ENCODE peak calls at places on chromosomes 13 and 19, in six cellular contexts. One of them, this sample, is unnamed.

GRCh38 chr19:1066748-1067340 is at the start of gene ARHGAP45:
- DNase-seq in nephron progenitor cell: peak; percentile 54
- DNase-seq in choroid plexus epithelial cell: no peak
- DNase-seq in fibroblast of the aortic adventitia: no peak
- DNase-seq in endodermal cell: peak; percentile 78
- DNase-seq in suprapubic skin: no peak
- DNase-seq in this sample: no peak

GRCh38 chr13:78015782-78016181 is 97.2 kb upstream of the EDNRB start:
- DNase-seq in suprapubic skin: no peak
- DNase-seq in nephron progenitor cell: no peak
- DNase-seq in choroid plexus epithelial cell: no peak
- DNase-seq in fibroblast of the aortic adventitia: no peak
- DNase-seq in endodermal cell: no peak
- DNase-seq in this sample: no peak

GRCh38 chr19:19109601-19110000 is 28.7 kb downstream of the TMEM161A start:
- DNase-seq in suprapubic skin: no peak
- DNase-seq in choroid plexus epithelial cell: peak; percentile 28
- DNase-seq in endodermal cell: peak; percentile 40
- DNase-seq in fibroblast of the aortic adventitia: peak; percentile 40
- DNase-seq in nephron progenitor cell: no peak
- DNase-seq in this sample: peak; percentile 54

GRCh38 chr19:50652722-50653121 is 3.5 kb downstream of the C19orf81 start:
- DNase-seq in endodermal cell: no peak
- DNase-seq in suprapubic skin: no peak
- DNase-seq in choroid plexus epithelial cell: no peak
- DNase-seq in fibroblast of the aortic adventitia: no peak
- DNase-seq in nephron progenitor cell: no peak
- DNase-seq in this sample: no peak

GRCh38 chr13:39110518-39111097 is 72.4 kb downstream of the NHLRC3 start:
- DNase-seq in endodermal cell: no peak
- DNase-seq in choroid plexus epithelial cell: no peak
- DNase-seq in fibroblast of the aortic adventitia: no peak
- DNase-seq in suprapubic skin: no peak
- DNase-seq in nephron progenitor cell: no peak
- DNase-seq in this sample: no peak

GRCh38 chr19:19334063-19334988 is 13.7 kb downstream of the MAU2 start:
- DNase-seq in choroid plexus epithelial cell: no peak
- DNase-seq in nephron progenitor cell: no peak
- DNase-seq in suprapubic skin: no peak
- DNase-seq in endodermal cell: no peak
- DNase-seq in fibroblast of the aortic adventitia: no peak
- DNase-seq in this sample: no peak

GRCh38 chr13:101082441-101082840 is 333.9 kb downstream of the NALCN start:
- DNase-seq in choroid plexus epithelial cell: no peak
- DNase-seq in nephron progenitor cell: no peak
- DNase-seq in suprapubic skin: no peak
- DNase-seq in fibroblast of the aortic adventitia: no peak
- DNase-seq in endodermal cell: no peak
- DNase-seq in this sample: no peak

GRCh38 chr19:6211632-6212402 is 68.0 kb downstream of the MLLT1 start:
- DNase-seq in fibroblast of the aortic adventitia: no peak
- DNase-seq in suprapubic skin: no peak
- DNase-seq in choroid plexus epithelial cell: no peak
- DNase-seq in nephron progenitor cell: no peak
- DNase-seq in endodermal cell: no peak
- DNase-seq in this sample: no peak

GRCh38 chr19:50906217-50906616 is 5.0 kb downstream of the KLK4 start:
- DNase-seq in fibroblast of the aortic adventitia: peak; percentile 12
- DNase-seq in endodermal cell: peak; percentile 91
- DNase-seq in suprapubic skin: no peak
- DNase-seq in choroid plexus epithelial cell: peak; percentile 24
- DNase-seq in nephron progenitor cell: peak; percentile 73
- DNase-seq in this sample: no peak

GRCh38 chr13:91609353-91609752 is 210.9 kb downstream of the GPC5 start:
- DNase-seq in suprapubic skin: no peak
- DNase-seq in choroid plexus epithelial cell: peak; percentile 5
- DNase-seq in nephron progenitor cell: peak; percentile 5
- DNase-seq in endodermal cell: no peak
- DNase-seq in fibroblast of the aortic adventitia: peak; percentile 77
- DNase-seq in this sample: no peak

GRCh38 chr19:16325161-16325527 is 518 bp downstream of the KLF2 start:
- DNase-seq in choroid plexus epithelial cell: no peak
- DNase-seq in nephron progenitor cell: peak; percentile 60
- DNase-seq in suprapubic skin: no peak
- DNase-seq in endodermal cell: peak; percentile 81
- DNase-seq in fibroblast of the aortic adventitia: no peak
- DNase-seq in this sample: no peak

GRCh38 chr13:48181482-48182145 is 51.4 kb upstream of the ITM2B start:
- DNase-seq in endodermal cell: no peak
- DNase-seq in fibroblast of the aortic adventitia: no peak
- DNase-seq in nephron progenitor cell: no peak
- DNase-seq in choroid plexus epithelial cell: no peak
- DNase-seq in suprapubic skin: no peak
- DNase-seq in this sample: no peak

GRCh38 chr19:14555918-14556661 is 15.8 kb downstream of the NDUFB7 start:
- DNase-seq in suprapubic skin: no peak
- DNase-seq in endodermal cell: no peak
- DNase-seq in fibroblast of the aortic adventitia: no peak
- DNase-seq in choroid plexus epithelial cell: peak; percentile 43
- DNase-seq in nephron progenitor cell: no peak
- DNase-seq in this sample: no peak

GRCh38 chr13:74288361-74288911 is 154.2 kb upstream of the KLF12 start:
- DNase-seq in fibroblast of the aortic adventitia: no peak
- DNase-seq in suprapubic skin: no peak
- DNase-seq in choroid plexus epithelial cell: no peak
- DNase-seq in nephron progenitor cell: peak; percentile 9
- DNase-seq in endodermal cell: peak; percentile 59
- DNase-seq in this sample: no peak

GRCh38 chr13:56110751-56111150 is 1030.0 kb upstream of the PRR20A start:
- DNase-seq in choroid plexus epithelial cell: no peak
- DNase-seq in suprapubic skin: no peak
- DNase-seq in endodermal cell: no peak
- DNase-seq in fibroblast of the aortic adventitia: no peak
- DNase-seq in nephron progenitor cell: no peak
- DNase-seq in this sample: no peak

GRCh38 chr13:48547663-48548092 is 14.8 kb upstream of the RCBTB2 start:
- DNase-seq in endodermal cell: no peak
- DNase-seq in fibroblast of the aortic adventitia: no peak
- DNase-seq in nephron progenitor cell: no peak
- DNase-seq in choroid plexus epithelial cell: no peak
- DNase-seq in suprapubic skin: no peak
- DNase-seq in this sample: no peak

GRCh38 chr13:82291852-82292251 is 1590.4 kb downstream of the SLITRK1 start:
- DNase-seq in endodermal cell: no peak
- DNase-seq in suprapubic skin: no peak
- DNase-seq in choroid plexus epithelial cell: no peak
- DNase-seq in nephron progenitor cell: no peak
- DNase-seq in fibroblast of the aortic adventitia: no peak
- DNase-seq in this sample: no peak

GRCh38 chr19:19385900-19386339 is 19.6 kb upstream of the GATAD2A start:
- DNase-seq in nephron progenitor cell: peak; percentile 69
- DNase-seq in fibroblast of the aortic adventitia: no peak
- DNase-seq in choroid plexus epithelial cell: peak; percentile 41
- DNase-seq in endodermal cell: no peak
- DNase-seq in suprapubic skin: peak; percentile 81
- DNase-seq in this sample: no peak

GRCh38 chr13:68099616-68100015 is 869.5 kb upstream of the PCDH9 start:
- DNase-seq in nephron progenitor cell: no peak
- DNase-seq in suprapubic skin: no peak
- DNase-seq in endodermal cell: no peak
- DNase-seq in fibroblast of the aortic adventitia: peak; percentile 0
- DNase-seq in choroid plexus epithelial cell: peak; percentile 88
- DNase-seq in this sample: no peak

GRCh38 chr19:42596391-42597071 is 1.8 kb upstream of the CEACAM8 start:
- DNase-seq in endodermal cell: peak; percentile 84
- DNase-seq in choroid plexus epithelial cell: peak; percentile 22
- DNase-seq in nephron progenitor cell: peak; percentile 71
- DNase-seq in suprapubic skin: no peak
- DNase-seq in fibroblast of the aortic adventitia: peak; percentile 7
- DNase-seq in this sample: no peak

DNA sequence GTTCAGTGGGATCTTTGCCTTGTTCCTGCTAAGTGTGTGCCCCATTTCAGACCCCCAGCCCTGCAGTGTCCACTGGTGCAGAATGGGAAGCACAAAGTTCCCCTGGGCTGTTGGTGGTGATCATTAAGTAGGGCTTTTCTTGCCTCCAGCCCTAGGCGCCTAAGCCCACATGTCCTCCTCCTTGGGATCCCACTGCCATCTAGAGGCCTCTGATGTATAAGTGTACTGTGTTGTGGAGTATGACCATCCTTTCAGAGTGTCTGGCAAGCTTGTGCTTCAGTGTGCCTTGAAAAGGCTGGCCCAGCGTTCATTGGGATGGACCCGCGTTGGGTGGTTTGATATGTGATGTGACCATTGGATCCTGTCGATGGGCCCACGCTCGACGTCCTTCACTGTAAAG is 71.2 kb downstream of the WASF3 start:
- DNase-seq in nephron progenitor cell: no peak
- DNase-seq in suprapubic skin: no peak
- DNase-seq in fibroblast of the aortic adventitia: peak; percentile 51
- DNase-seq in choroid plexus epithelial cell: peak; percentile 76
- DNase-seq in endodermal cell: peak; percentile 64
- DNase-seq in this sample: no peak
- TF ChIP-seq CTCF in nephron progenitor cell: no peak
- TF ChIP-seq CTCF in suprapubic skin: no peak
- TF ChIP-seq CTCF in fibroblast of the aortic adventitia: peak; percentile 42
- TF ChIP-seq CTCF in choroid plexus epithelial cell: peak; percentile 63
- TF ChIP-seq CTCF in endodermal cell: peak; percentile 67
- TF ChIP-seq CTCF in this sample: no peak

DNA sequence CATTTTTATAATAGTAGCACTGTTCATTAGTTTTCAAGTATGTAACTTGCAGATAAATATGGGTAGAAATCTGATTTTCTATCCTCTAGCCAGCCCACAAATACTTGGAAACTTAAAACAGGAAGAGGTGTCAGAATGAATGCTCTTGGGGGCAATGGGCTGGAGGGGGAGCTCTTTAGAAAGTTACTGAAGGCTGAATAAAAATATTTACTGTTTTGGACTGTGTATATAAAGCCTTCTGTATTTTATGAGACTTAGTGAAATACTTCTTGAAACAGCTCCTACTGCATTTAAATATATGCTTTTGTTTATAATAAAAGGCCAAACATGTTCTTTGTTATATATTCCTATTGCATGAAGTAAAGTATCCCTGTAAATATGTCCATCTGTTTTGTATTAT is 138.8 kb downstream of the RGCC start:
- DNase-seq in fibroblast of the aortic adventitia: no peak
- DNase-seq in endodermal cell: no peak
- DNase-seq in nephron progenitor cell: no peak
- DNase-seq in choroid plexus epithelial cell: peak; percentile 65
- DNase-seq in suprapubic skin: no peak
- DNase-seq in this sample: no peak
- TF ChIP-seq CTCF in fibroblast of the aortic adventitia: peak; percentile 4
- TF ChIP-seq CTCF in endodermal cell: peak; percentile 34
- TF ChIP-seq CTCF in nephron progenitor cell: no peak
- TF ChIP-seq CTCF in choroid plexus epithelial cell: peak; percentile 48
- TF ChIP-seq CTCF in suprapubic skin: no peak
- TF ChIP-seq CTCF in this sample: no peak

DNA sequence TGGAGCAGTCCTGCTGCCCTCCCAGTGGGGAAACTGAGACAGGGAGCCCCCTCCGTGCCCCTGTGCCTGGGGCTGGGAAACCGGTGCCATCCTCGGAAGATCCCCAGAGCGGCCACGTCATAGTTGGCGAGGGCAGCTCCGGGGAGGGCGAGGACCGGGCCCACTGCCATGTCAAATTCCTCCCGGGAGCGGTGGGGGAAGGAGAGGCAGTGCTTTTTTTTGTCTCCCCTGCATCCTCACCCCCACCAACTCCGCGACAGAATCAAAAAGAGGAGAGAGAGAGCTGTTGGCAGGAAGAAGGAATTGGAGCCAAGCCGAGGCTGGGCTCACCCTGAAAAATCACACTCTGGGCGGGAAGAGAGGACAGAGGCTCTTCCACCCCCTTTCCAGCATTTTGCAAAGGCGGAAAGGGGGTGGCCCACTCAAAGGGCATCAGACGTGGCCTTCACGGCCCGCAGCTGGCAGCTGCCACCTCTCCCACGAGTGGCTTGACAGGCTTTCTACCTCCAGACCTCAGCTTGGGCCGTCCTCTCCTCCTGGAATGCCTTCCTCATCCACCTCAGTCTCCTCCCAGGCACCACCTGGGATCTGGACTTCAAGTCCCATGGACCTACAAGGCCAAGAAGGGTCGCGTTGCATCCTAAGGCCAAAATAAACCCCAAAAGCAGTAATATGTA is 19.6 kb upstream of the NFIC start:
- DNase-seq in choroid plexus epithelial cell: no peak
- DNase-seq in suprapubic skin: no peak
- DNase-seq in fibroblast of the aortic adventitia: peak; percentile 86
- DNase-seq in nephron progenitor cell: no peak
- DNase-seq in endodermal cell: peak; percentile 35
- DNase-seq in this sample: peak; percentile 93
- TF ChIP-seq CTCF in choroid plexus epithelial cell: no peak
- TF ChIP-seq CTCF in suprapubic skin: no peak
- TF ChIP-seq CTCF in fibroblast of the aortic adventitia: no peak
- TF ChIP-seq CTCF in nephron progenitor cell: no peak
- TF ChIP-seq CTCF in endodermal cell: no peak
- TF ChIP-seq CTCF in this sample: no peak

GRCh38 chr19:41159861-41160260 is 33.2 kb upstream of the CYP2S1 start:
- DNase-seq in choroid plexus epithelial cell: no peak
- DNase-seq in nephron progenitor cell: no peak
- DNase-seq in endodermal cell: no peak
- DNase-seq in suprapubic skin: no peak
- DNase-seq in fibroblast of the aortic adventitia: peak; percentile 23
- DNase-seq in this sample: no peak
- TF ChIP-seq CTCF in choroid plexus epithelial cell: no peak
- TF ChIP-seq CTCF in nephron progenitor cell: no peak
- TF ChIP-seq CTCF in endodermal cell: no peak
- TF ChIP-seq CTCF in suprapubic skin: no peak
- TF ChIP-seq CTCF in fibroblast of the aortic adventitia: no peak
- TF ChIP-seq CTCF in this sample: no peak

DNA sequence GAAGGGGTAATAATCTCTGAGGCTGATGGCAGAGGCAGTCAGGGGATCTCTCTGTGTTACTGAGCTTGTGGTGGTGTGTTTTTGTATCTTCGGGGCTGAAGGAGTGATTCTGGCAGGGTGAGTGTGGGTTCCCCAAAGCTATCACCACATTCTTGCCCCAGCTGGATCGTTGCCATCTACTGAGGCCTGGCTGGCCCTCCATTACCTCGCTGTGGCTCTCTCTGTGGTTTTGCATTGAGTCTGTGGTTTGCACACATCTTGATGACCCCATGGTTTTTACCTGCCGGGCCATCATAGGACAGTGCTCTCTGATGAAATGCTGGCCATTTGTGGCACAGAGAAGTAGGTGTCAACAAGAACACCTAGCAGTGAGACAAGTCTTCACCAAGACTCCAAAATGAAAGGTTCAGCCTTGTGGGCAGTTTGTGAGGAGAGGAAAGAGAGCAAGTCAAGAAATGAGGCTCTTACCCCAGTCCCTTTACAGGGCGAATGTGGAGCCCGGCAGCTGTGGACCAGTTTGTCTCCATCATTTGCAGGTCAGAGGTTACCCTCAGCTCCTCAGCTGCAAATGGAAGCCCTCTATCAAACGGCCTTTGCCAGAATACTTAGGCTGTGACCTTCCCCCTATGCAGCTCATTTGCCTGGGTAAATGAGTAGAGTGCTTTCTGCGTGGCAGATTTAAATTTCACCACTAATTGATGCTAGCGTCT is 69.0 kb upstream of the NPAS1 start:
- DNase-seq in choroid plexus epithelial cell: no peak
- DNase-seq in endodermal cell: no peak
- DNase-seq in suprapubic skin: no peak
- DNase-seq in nephron progenitor cell: no peak
- DNase-seq in fibroblast of the aortic adventitia: no peak
- DNase-seq in this sample: no peak
- TF ChIP-seq CTCF in choroid plexus epithelial cell: no peak
- TF ChIP-seq CTCF in endodermal cell: no peak
- TF ChIP-seq CTCF in suprapubic skin: no peak
- TF ChIP-seq CTCF in nephron progenitor cell: no peak
- TF ChIP-seq CTCF in fibroblast of the aortic adventitia: no peak
- TF ChIP-seq CTCF in this sample: no peak

This sample was measured in coronary artery.